ENCODE peak calls at places on chromosomes 7 and 10, in four cellular contexts. Q, C, R and Z are unnamed samples.

GRCh38 chr7:29292886-29293658 is 98.5 kb downstream of the CHN2 start:
- DNase-seq in Q (no peak), C (no peak), R (no peak), Z (no peak)

GRCh38 chr10:17201165-17202013 is at the start of gene TRDMT1:
- DNase-seq in Q (peak), C (peak), R (peak), Z (peak)

GRCh38 chr10:25704622-25705021 is 229.4 kb upstream of the MYO3A start:
- DNase-seq in C (no peak), Q (no peak), R (no peak), Z (no peak)

GRCh38 chr7:40024841-40025240 is 74.8 kb downstream of the CDK13 start:
- DNase-seq in C (no peak), Q (no peak), R (no peak), Z (no peak)

GRCh38 chr10:13054844-13055243 is 45.1 kb upstream of the OPTN start:
- DNase-seq in Q (no peak), R (no peak), C (no peak), Z (no peak)

GRCh38 chr10:6174201-6174874 is 28.4 kb upstream of the PFKFB3 start:
- DNase-seq in R (no peak), C (no peak), Q (no peak), Z (no peak)

GRCh38 chr7:70645876-70646336 is 486.0 kb upstream of the GALNT17 start:
- DNase-seq in Q (no peak), R (no peak), C (no peak), Z (no peak)

GRCh38 chr7:53596230-53596629 is 560.8 kb downstream of the POM121L12 start:
- DNase-seq in R (no peak), Q (no peak), C (no peak), Z (no peak)

GRCh38 chr7:114700267-114700666 is 221.6 kb upstream of the MDFIC start:
- DNase-seq in C (no peak), R (no peak), Q (no peak), Z (no peak)

GRCh38 chr7:102303669-102304422 is 17.2 kb downstream of the SH2B2 start:
- DNase-seq in C (no peak), Q (no peak), R (no peak), Z (no peak)

GRCh38 chr10:52466464-52466863 is 152.4 kb downstream of the DKK1 start:
- DNase-seq in Q (no peak), C (no peak), R (no peak), Z (no peak)

GRCh38 chr10:119203006-119203405 is 4.4 kb upstream of the GRK5 start:
- DNase-seq in R (no peak), C (no peak), Q (no peak), Z (no peak)

GRCh38 chr10:76306859-76307258 is 875.4 kb downstream of the LRMDA start:
- DNase-seq in C (no peak), R (no peak), Q (no peak), Z (no peak)

GRCh38 chr7:158828343-158829020 is 827 bp downstream of the ESYT2 start:
- DNase-seq in C (peak), Q (peak), R (no peak), Z (peak)

GRCh38 chr7:11206131-11206921 is 232.7 kb downstream of the PHF14 start:
- DNase-seq in Q (no peak), R (no peak), C (no peak), Z (no peak)

DNA sequence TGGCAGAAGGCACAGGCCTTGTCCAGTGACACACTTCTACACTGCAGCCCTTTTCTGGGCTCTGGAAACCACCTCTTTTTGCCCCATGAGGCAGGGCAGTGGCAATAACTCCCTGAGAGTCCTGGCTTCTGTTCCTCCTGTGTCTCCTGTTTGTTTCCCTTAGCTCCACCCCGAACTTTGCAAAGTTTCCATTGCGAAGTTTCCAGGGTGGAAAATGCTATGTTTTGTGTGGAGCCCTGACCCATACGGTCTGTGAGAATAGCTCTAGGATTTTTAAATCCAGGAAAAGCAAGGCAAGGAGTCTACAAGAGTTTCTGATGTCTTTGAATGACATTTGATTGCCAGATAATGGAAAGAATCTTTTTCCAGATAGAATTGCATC is 92.2 kb upstream of the AKR1E2 start:
- DNase-seq in R (no peak), Q (no peak), C (no peak), Z (no peak)
- H3K27ac ChIP-seq in R (no peak), Q (no peak), C (no peak), Z (no peak)

GRCh38 chr10:86521620-86522384 is at the start of gene WAPL:
- DNase-seq in R (peak), C (peak), Q (peak), Z (peak)
- TF ChIP-seq CTCF in R (no peak), C (no peak), Q (peak), Z (no peak)

DNA sequence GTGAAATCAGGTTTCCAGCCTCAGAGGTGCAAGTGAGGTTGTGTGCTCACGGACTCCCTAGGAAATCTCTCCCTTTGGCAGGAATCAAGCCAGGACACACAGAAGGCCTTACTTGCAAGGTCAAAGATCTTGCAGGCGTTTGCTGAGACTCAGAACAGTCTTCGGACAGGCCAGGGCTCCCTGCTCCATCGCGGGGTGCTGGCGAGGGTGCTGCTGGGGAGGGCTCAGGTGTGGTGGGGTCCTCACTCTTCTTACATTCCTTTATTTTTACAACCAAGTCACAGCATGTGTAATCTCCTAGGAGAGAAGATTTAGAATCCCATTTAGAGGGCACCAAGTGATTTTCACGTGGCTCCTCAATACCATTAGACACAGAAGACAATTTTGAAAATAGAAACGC is 73.0 kb upstream of the ADAM12 start:
- DNase-seq in Q (no peak), R (no peak), C (no peak), Z (no peak)
- H3K27ac ChIP-seq in Q (no peak), R (no peak), C (no peak), Z (no peak)

GRCh38 chr10:72322030-72322279 is 32.8 kb downstream of the DNAJB12 start:
- DNase-seq in R (no peak), C (no peak), Q (no peak), Z (no peak)

GRCh38 chr10:72321248-72322029 is 33.3 kb downstream of the DNAJB12 start:
- DNase-seq in C (no peak), Q (no peak), R (no peak), Z (no peak)

GRCh38 chr10:72320676-72321247 is 34.0 kb downstream of the DNAJB12 start:
- DNase-seq in Q (peak), C (peak), R (peak), Z (peak)

GRCh38 chr10:72318383-72319262 is 36.1 kb downstream of the DNAJB12 start:
- DNase-seq in Q (no peak), C (no peak), R (no peak), Z (no peak)

GRCh38 chr10:72319416-72320254 is 35.1 kb downstream of the DNAJB12 start:
- DNase-seq in R (peak), C (peak), Q (peak), Z (peak)
- TF ChIP-seq CTCF in R (no peak), C (no peak), Q (peak), Z (no peak)

DNA sequence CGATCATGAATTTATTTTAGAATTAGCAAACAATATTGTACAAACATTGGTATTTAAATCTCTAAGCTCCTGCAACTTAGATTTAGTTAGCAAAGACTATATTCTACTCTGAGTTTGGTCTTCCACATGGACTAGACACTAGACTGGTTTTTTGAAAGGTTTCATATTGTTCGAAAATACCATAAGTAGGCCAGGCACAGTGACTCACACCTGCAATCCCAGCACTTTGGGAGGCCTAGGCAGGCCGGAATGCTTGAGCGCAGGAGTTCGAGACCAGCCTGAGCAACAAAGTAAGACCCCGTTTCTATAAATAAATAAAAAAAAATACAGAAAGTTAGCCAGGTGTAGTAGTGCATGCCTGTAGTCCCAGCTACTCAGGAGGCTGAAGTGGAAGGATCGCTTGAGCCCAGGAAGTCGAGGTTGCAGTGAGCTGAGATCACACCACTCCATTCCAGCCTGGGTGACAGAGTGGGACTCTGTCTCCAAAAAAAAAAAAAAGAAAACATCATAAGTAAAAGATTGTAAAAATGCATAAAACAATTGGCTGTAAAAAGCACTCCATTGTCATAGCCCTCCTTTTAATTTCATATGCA is 73.1 kb downstream of the ABCC2 start:
- DNase-seq in C (no peak), Q (no peak), R (no peak), Z (no peak)
- H3K27ac ChIP-seq in C (no peak), Q (no peak), R (no peak), Z (no peak)